ENCODE peak calls at places on chromosomes 2 and 18, in ten cellular contexts. K is thyroid gland, E is heart left ventricle, A is fibroblast of mammary gland, R is epithelial cell of esophagus, U is RWPE1, L is astrocyte of the cerebellum, X is pancreas, J is osteocyte, Q is cardiac fibroblast. N is an unnamed sample.

GRCh38 chr18:21386523-21387240 is 144.7 kb downstream of the GREB1L start:
- DNase-seq in K (no peak), E (no peak), A (no peak), R (no peak), U (no peak), L (no peak), X (no peak), J (no peak), Q (no peak), N (no peak)

GRCh38 chr2:217158906-217159305 is 299.0 kb upstream of the TNP1 start:
- DNase-seq in K (no peak), E (no peak), A (no peak), R (no peak), U (no peak), L (no peak), X (no peak), J (no peak), Q (no peak), N (no peak)

GRCh38 chr2:71700880-71701397 is 247.6 kb downstream of the DYSF start:
- DNase-seq in K (peak; percentile 90), E (peak; percentile 83), A (peak; percentile 21), R (no peak), U (no peak), L (no peak), X (no peak), J (no peak), Q (peak; percentile 59), N (no peak)

GRCh38 chr18:35231052-35231451 is 9.8 kb upstream of the ZNF397 start:
- DNase-seq in K (peak; percentile 81), E (peak; percentile 83), A (peak; percentile 70), R (peak; percentile 74), U (peak; percentile 21), L (peak; percentile 40), X (peak; percentile 68), J (peak; percentile 89), Q (peak; percentile 79), N (peak; percentile 59)

GRCh38 chr18:708096-708495 is 4.3 kb downstream of the ENOSF1 start:
- DNase-seq in K (no peak), E (no peak), A (no peak), R (no peak), U (no peak), L (no peak), X (no peak), J (peak; percentile 73), Q (no peak), N (no peak)

GRCh38 chr2:70498054-70498453 is 55.6 kb downstream of the TGFA start:
- DNase-seq in K (no peak), E (no peak), A (no peak), R (peak; percentile 47), U (peak; percentile 33), L (no peak), X (no peak), J (no peak), Q (no peak), N (no peak)

GRCh38 chr2:133821107-133821760 is 253.0 kb upstream of the NCKAP5 start:
- DNase-seq in K (no peak), E (no peak), A (peak; percentile 72), R (peak; percentile 35), U (no peak), L (peak; percentile 39), X (no peak), J (no peak), Q (peak; percentile 56), N (no peak)

GRCh38 chr2:204897561-204897960 is 352.3 kb downstream of the PARD3B start:
- DNase-seq in K (no peak), E (no peak), A (no peak), R (no peak), U (no peak), L (no peak), X (no peak), J (no peak), Q (no peak), N (no peak)

GRCh38 chr2:184359379-184359778 is 238.9 kb upstream of the ZNF804A start:
- DNase-seq in K (no peak), E (no peak), A (no peak), R (no peak), U (no peak), L (no peak), X (no peak), J (no peak), Q (no peak), N (no peak)

GRCh38 chr2:184367211-184367610 is 231.1 kb upstream of the ZNF804A start:
- DNase-seq in K (no peak), E (no peak), A (no peak), R (peak; percentile 78), U (no peak), L (no peak), X (no peak), J (no peak), Q (no peak), N (no peak)

GRCh38 chr2:184363213-184363612 is 235.1 kb upstream of the ZNF804A start:
- DNase-seq in K (no peak), E (no peak), A (no peak), R (no peak), U (no peak), L (no peak), X (no peak), J (no peak), Q (no peak), N (no peak)
- TF ChIP-seq CTCF in K (no peak), E (no peak), A (no peak), R (no peak), U (no peak), L (no peak), X (no peak), J (no peak), Q (no peak), N (no peak)

GRCh38 chr18:57957210-57957609 is 86.8 kb upstream of the NEDD4L start:
- DNase-seq in K (no peak), E (no peak), A (no peak), R (no peak), U (no peak), L (no peak), X (no peak), J (no peak), Q (no peak), N (no peak)

GRCh38 chr18:57956495-57956894 is 87.5 kb upstream of the NEDD4L start:
- DNase-seq in K (no peak), E (no peak), A (no peak), R (no peak), U (no peak), L (no peak), X (no peak), J (no peak), Q (no peak), N (no peak)

GRCh38 chr18:57961876-57962505 is 82.0 kb upstream of the NEDD4L start:
- DNase-seq in K (no peak), E (no peak), A (no peak), R (no peak), U (no peak), L (no peak), X (no peak), J (no peak), Q (no peak), N (no peak)

GRCh38 chr18:57961411-57961810 is 82.6 kb upstream of the NEDD4L start:
- DNase-seq in K (no peak), E (no peak), A (no peak), R (no peak), U (no peak), L (no peak), X (no peak), J (no peak), Q (no peak), N (no peak)

GRCh38 chr18:57959278-57959677 is 84.7 kb upstream of the NEDD4L start:
- DNase-seq in K (peak; percentile 17), E (no peak), A (peak; percentile 65), R (peak; percentile 91), U (peak; percentile 10), L (no peak), X (peak; percentile 31), J (no peak), Q (peak; percentile 59), N (peak; percentile 40)
- TF ChIP-seq CTCF in K (no peak), E (peak; percentile 22), A (peak; percentile 53), R (peak; percentile 57), U (no peak), L (peak; percentile 50), X (no peak), J (peak; percentile 39), Q (peak; percentile 48), N (peak; percentile 42)

DNA sequence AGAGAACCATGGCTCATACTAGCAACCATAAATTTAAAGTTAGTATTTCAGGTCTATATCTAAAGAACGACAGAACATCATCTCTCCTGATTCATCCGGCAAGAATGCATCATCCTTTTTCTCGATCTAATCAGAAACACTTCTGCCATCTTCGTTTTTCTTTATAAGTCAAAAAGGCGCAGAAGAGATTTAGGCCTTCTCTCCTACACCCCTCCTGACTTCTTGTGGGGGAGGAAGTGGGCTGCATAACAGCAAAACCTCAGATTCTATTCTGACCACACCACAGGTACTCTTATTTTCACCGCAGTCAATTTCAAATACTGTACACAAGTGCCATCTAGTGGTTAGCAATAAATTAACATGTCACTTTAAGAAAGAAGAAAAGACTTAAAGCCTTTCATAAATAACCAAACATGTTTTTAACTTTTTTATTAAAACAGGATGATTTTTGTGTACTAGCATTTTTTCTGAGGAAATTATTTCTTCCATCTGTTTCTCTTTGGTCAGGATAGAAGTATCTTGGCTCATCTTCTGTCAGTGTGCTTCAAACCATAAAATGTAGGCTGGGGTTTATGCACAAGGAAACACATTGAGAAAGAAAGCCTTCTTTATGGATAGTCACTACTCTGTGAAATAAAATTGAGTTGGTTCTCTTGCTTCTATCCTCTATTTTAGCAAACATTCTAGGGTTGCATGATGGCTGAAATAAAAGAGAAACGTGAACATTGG is 48.3 kb upstream of the PIK3C3 start:
- DNase-seq in K (no peak), E (no peak), A (peak; percentile 62), R (peak; percentile 68), U (peak; percentile 22), L (peak; percentile 63), X (no peak), J (no peak), Q (peak; percentile 69), N (peak; percentile 60)
- TF ChIP-seq CTCF in K (peak; percentile 45), E (peak; percentile 72), A (peak; percentile 57), R (peak; percentile 39), U (peak; percentile 55), L (peak; percentile 35), X (peak; percentile 55), J (peak; percentile 75), Q (peak; percentile 51), N (peak; percentile 61)

GRCh38 chr18:13611616-13612110 is 114.7 kb downstream of the FAM210A start:
- DNase-seq in K (peak; percentile 15), E (peak; percentile 77), A (peak; percentile 14), R (peak; percentile 6), U (no peak), L (no peak), X (no peak), J (peak; percentile 79), Q (peak; percentile 73), N (no peak)

GRCh38 chr18:13612111-13612997 is 114.0 kb downstream of the FAM210A start:
- DNase-seq in K (no peak), E (no peak), A (no peak), R (no peak), U (no peak), L (no peak), X (no peak), J (peak; percentile 70), Q (peak; percentile 2), N (peak; percentile 70)

GRCh38 chr18:13613099-13613498 is 113.3 kb downstream of the FAM210A start:
- DNase-seq in K (no peak), E (no peak), A (no peak), R (no peak), U (no peak), L (no peak), X (no peak), J (no peak), Q (no peak), N (no peak)

GRCh38 chr18:13610517-13610916 is 115.8 kb downstream of the FAM210A start:
- DNase-seq in K (no peak), E (no peak), A (no peak), R (no peak), U (no peak), L (no peak), X (no peak), J (no peak), Q (no peak), N (no peak)

DNA sequence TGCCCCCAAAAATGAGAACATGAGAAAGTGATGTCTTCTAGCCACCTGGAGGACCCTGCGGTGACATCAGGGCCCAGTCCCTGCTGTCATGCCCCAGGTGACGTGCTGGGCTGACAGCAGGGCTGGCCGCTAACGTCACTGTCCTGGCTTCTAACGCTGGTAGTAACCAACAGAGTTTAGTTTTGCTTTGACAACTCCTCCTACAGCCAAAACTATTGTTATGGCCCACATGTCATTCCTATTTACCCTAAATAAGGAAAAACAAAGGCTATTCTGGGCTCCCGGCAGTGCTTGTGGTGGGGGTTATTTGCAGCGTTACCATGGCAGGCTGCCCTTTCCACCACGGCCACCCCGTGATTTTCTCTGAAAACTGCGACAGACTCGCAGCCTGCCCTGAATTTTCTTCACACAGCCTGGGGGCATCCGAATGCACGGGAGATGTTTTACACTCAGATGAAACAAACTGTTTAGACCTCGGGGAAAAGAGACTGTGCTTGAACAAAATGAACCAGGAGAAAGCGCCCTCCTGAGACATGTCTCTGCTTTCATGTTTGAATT is 115.2 kb downstream of the FAM210A start:
- DNase-seq in K (no peak), E (peak; percentile 85), A (peak; percentile 39), R (no peak), U (no peak), L (peak; percentile 13), X (no peak), J (peak; percentile 53), Q (peak; percentile 57), N (peak; percentile 62)
- TF ChIP-seq CTCF in K (no peak), E (no peak), A (no peak), R (no peak), U (no peak), L (no peak), X (no peak), J (no peak), Q (no peak), N (no peak)